ENCODE peak calls at places on chromosomes 11 and 22, in four cellular contexts. X, D, H and C are unnamed samples.

GRCh38 chr22:29528144-29528543 is 25.4 kb downstream of the THOC5 start:
- DNase-seq in X (no peak), D (no peak), H (peak), C (no peak)

GRCh38 chr11:73344191-73344607 is 32.0 kb upstream of the RELT start:
- DNase-seq in D (no peak), H (no peak), X (no peak), C (no peak)

GRCh38 chr22:49934891-49935557 is 16.6 kb downstream of the CRELD2 start:
- DNase-seq in D (no peak), X (peak), H (peak), C (no peak)

GRCh38 chr11:86372586-86372985 is 2.1 kb upstream of the CCDC81 start:
- DNase-seq in D (no peak), H (no peak), X (no peak), C (no peak)

GRCh38 chr22:19885841-19886592 is 31.3 kb upstream of the GNB1L start:
- DNase-seq in X (no peak), H (no peak), D (no peak), C (no peak)

GRCh38 chr22:17920992-17921650 is 103.2 kb downstream of the MICAL3 start:
- DNase-seq in H (no peak), X (no peak), D (no peak), C (no peak)

GRCh38 chr11:47254381-47254780 is 3.4 kb upstream of the NR1H3 start:
- DNase-seq in X (no peak), H (no peak), D (no peak), C (no peak)

GRCh38 chr22:49848690-49849160 is 4.9 kb upstream of the ZBED4 start:
- DNase-seq in X (no peak), D (no peak), H (no peak), C (no peak)

GRCh38 chr11:131217313-131218297 is 152.8 kb upstream of the NTM start:
- DNase-seq in H (peak), X (no peak), D (no peak), C (peak)

GRCh38 chr11:33952805-33953204 is 60.9 kb upstream of the LMO2 start:
- DNase-seq in X (no peak), D (no peak), H (no peak), C (no peak)

GRCh38 chr22:44387486-44387885 is 74.7 kb upstream of the SHISAL1 start:
- DNase-seq in X (no peak), H (no peak), D (no peak), C (no peak)

GRCh38 chr11:130606181-130606580 is 157.7 kb downstream of the ADAMTS15 start:
- DNase-seq in D (no peak), H (no peak), X (no peak), C (no peak)

GRCh38 chr11:121572581-121573059 is 119.9 kb upstream of the SORL1-AS1 start:
- DNase-seq in H (no peak), D (no peak), X (peak), C (no peak)